ENCODE peak calls at places on chromosomes 16 and 17, in four cellular contexts. B, M, Q and F are unnamed samples.

GRCh38 chr17:27575912-27576252 is 55.1 kb upstream of the LGALS9 start:
- DNase-seq in B (no peak), M (no peak), Q (no peak), F (no peak)

GRCh38 chr17:81902023-81902652 is at the start of gene NPB:
- DNase-seq in M (no peak), B (no peak), Q (peak), F (no peak)

GRCh38 chr17:47720754-47721533 is 12.1 kb upstream of the TBX21 start:
- DNase-seq in B (no peak), M (peak), Q (no peak), F (peak)

GRCh38 chr17:58755577-58756245 is at the start of gene PPM1E:
- DNase-seq in Q (peak), M (peak), B (no peak), F (no peak)

GRCh38 chr17:42779304-42779941 is 987 bp upstream of the WNK4 start:
- DNase-seq in B (no peak), M (no peak), Q (no peak), F (no peak)

GRCh38 chr17:49486012-49486641 is 9.0 kb upstream of the NGFR start:
- DNase-seq in Q (no peak), B (no peak), M (no peak), F (no peak)

GRCh38 chr16:85759631-85760419 is 8.9 kb upstream of the C16orf74 start:
- DNase-seq in Q (no peak), M (no peak), B (no peak), F (peak)

GRCh38 chr16:88003316-88003715 is 52.1 kb downstream of the BANP start:
- DNase-seq in M (no peak), B (no peak), Q (no peak), F (no peak)

GRCh38 chr16:49556252-49557069 is 182.9 kb downstream of the C16orf78 start:
- DNase-seq in B (no peak), Q (no peak), M (no peak), F (no peak)

GRCh38 chr17:63069245-63069644 is 103.2 kb downstream of the TANC2 start:
- DNase-seq in B (no peak), M (no peak), Q (no peak), F (no peak)

GRCh38 chr17:66541461-66542182 is 239.2 kb downstream of the PRKCA start:
- DNase-seq in M (no peak), B (no peak), Q (peak), F (no peak)

GRCh38 chr16:67482260-67482924 is 955 bp downstream of the AGRP start:
- DNase-seq in B (no peak), Q (no peak), M (no peak), F (no peak)

GRCh38 chr16:27703545-27703944 is 153.6 kb downstream of the KATNIP start:
- DNase-seq in Q (no peak), M (no peak), B (no peak), F (no peak)